ENCODE peak calls at places on chromosomes 4 and X, in six cellular contexts. M is left ventricle myocardium inferior, P is Peyer's patch, H is astrocyte, C is pancreas, B is body of pancreas. X is an unnamed sample.
A peak's percentile ranks its signal among the peaks of the same experiment; 100 is the strongest.

GRCh38 chrX:47198026-47198686 is 4.5 kb downstream of the UBA1 start:
- DNase-seq in M (no peak), P (no peak), H (peak; percentile 61), C (no peak), B (no peak), X (no peak)

GRCh38 chr4:166198041-166198440 is 325.0 kb downstream of the TLL1 start:
- DNase-seq in M (no peak), P (no peak), H (no peak), C (no peak), B (no peak), X (no peak)

GRCh38 chrX:112888916-112889315 is 48.3 kb upstream of the AMOT start:
- DNase-seq in M (no peak), P (no peak), H (no peak), C (no peak), B (no peak), X (no peak)

GRCh38 chr4:120007171-120007894 is 59.3 kb downstream of the MAD2L1 start:
- DNase-seq in M (no peak), P (no peak), H (peak; percentile 76), C (no peak), B (no peak), X (no peak)

GRCh38 chr4:74665346-74665745 is 129.0 kb downstream of the BTC start:
- DNase-seq in M (no peak), P (no peak), H (no peak), C (no peak), B (no peak), X (no peak)

GRCh38 chr4:2741626-2742025 is 14.5 kb downstream of the TNIP2 start:
- DNase-seq in M (no peak), P (no peak), H (peak; percentile 46), C (no peak), B (no peak), X (no peak)

GRCh38 chrX:150587585-150588503 is 19.4 kb downstream of the MTM1 start:
- DNase-seq in M (no peak), P (no peak), H (no peak), C (no peak), B (no peak), X (no peak)

GRCh38 chr4:115152081-115152480 is 38.7 kb upstream of the NDST4 start:
- DNase-seq in M (no peak), P (no peak), H (no peak), C (no peak), B (no peak), X (no peak)

GRCh38 chr4:23717528-23718248 is 172.2 kb downstream of the PPARGC1A start:
- DNase-seq in M (no peak), P (no peak), H (peak; percentile 16), C (no peak), B (no peak), X (no peak)

GRCh38 chrX:20479896-20480295 is 213.2 kb upstream of the RPS6KA3 start:
- DNase-seq in M (no peak), P (no peak), H (no peak), C (no peak), B (no peak), X (no peak)

GRCh38 chrX:106201502-106202178 is 33.5 kb downstream of the PWWP3B start:
- DNase-seq in M (no peak), P (no peak), H (no peak), C (no peak), B (no peak), X (no peak)

GRCh38 chr4:118381902-118382301 is 29.1 kb upstream of the PRSS12 start:
- DNase-seq in M (no peak), P (no peak), H (no peak), C (no peak), B (no peak), X (no peak)

GRCh38 chr4:68346461-68346860 is 3.4 kb downstream of the YTHDC1 start:
- DNase-seq in M (no peak), P (no peak), H (no peak), C (no peak), B (no peak), X (no peak)

GRCh38 chr4:140344621-140345020 is 28.8 kb upstream of the SCOC start:
- DNase-seq in M (no peak), P (no peak), H (peak; percentile 18), C (peak; percentile 44), B (peak; percentile 34), X (peak; percentile 55)

GRCh38 chrX:55004231-55004630 is 4.1 kb downstream of the APEX2 start:
- DNase-seq in M (no peak), P (no peak), H (no peak), C (no peak), B (no peak), X (no peak)

GRCh38 chrX:10722804-10723364 is 102.5 kb upstream of the MID1 start:
- DNase-seq in M (no peak), P (no peak), H (peak; percentile 13), C (peak; percentile 2), B (peak; percentile 59), X (no peak)
- H3K4me3 ChIP-seq in M (no peak overlapping the region), P (no peak overlapping the region), H (no peak overlapping the region), C (no peak overlapping the region), B (no peak overlapping the region), X (no peak overlapping the region)

GRCh38 chr4:130025701-130026100 is 929.7 kb downstream of the C4orf33 start:
- DNase-seq in M (no peak), P (no peak), H (no peak), C (no peak), B (no peak), X (no peak)

GRCh38 chr4:130026185-130026584 is 930.2 kb downstream of the C4orf33 start:
- DNase-seq in M (no peak), P (no peak), H (no peak), C (no peak), B (no peak), X (no peak)

GRCh38 chr4:130029442-130029841 is 933.5 kb downstream of the C4orf33 start:
- DNase-seq in M (no peak), P (no peak), H (no peak), C (no peak), B (no peak), X (no peak)

GRCh38 chr4:130031858-130032257 is 935.9 kb downstream of the C4orf33 start:
- DNase-seq in M (no peak), P (no peak), H (no peak), C (no peak), B (no peak), X (no peak)

GRCh38 chr4:130028552-130028951 is 932.6 kb downstream of the C4orf33 start:
- DNase-seq in M (no peak), P (no peak), H (no peak), C (no peak), B (no peak), X (no peak)
- TF ChIP-seq CTCF in M (no peak), P (no peak), H (no peak), C (no peak), B (no peak), X (no peak)

GRCh38 chrX:75154871-75155270 is 1.2 kb downstream of the ABCB7 start:
- DNase-seq in M (no peak), P (no peak), H (no peak), C (no peak), B (no peak), X (no peak)

GRCh38 chrX:75155830-75156525 is at the start of gene ABCB7:
- DNase-seq in M (peak; percentile 32), P (peak; percentile 63), H (peak; percentile 69), C (peak; percentile 56), B (peak; percentile 55), X (peak; percentile 28)

GRCh38 chrX:75156537-75156945 is 458 bp upstream of the ABCB7 start:
- DNase-seq in M (no peak), P (no peak), H (peak; percentile 11), C (no peak), B (no peak), X (no peak)

GRCh38 chrX:75158054-75158453 is 2.0 kb upstream of the ABCB7 start:
- DNase-seq in M (no peak), P (no peak), H (no peak), C (no peak), B (no peak), X (no peak)

DNA sequence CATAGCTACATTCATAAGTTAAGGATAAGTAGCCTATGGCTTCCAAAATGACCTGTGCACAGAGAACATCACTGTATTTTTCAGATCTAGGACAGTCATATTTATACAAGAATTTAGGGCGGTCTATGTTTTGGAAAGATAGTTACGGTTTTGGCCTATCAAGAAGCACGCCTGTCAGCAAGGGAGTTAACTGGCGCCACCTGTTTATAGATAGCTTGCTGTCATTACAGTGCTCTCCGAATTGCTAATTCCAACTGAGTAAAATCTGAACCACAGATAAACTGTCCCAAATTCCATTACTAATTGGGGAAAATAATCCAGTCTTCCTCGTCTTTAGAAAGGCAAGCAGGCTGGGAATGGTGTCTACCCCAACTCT is 641 bp downstream of the ABCB7 start:
- DNase-seq in M (no peak), P (no peak), H (no peak), C (no peak), B (no peak), X (no peak)
- H3K27me3 ChIP-seq in M (no peaks in the 10 kb centered on the region), P (no peaks in the 10 kb centered on the region), H (no peaks in the 10 kb centered on the region), C (no peaks in the 10 kb centered on the region), B (no peaks in the 10 kb centered on the region), X (no peaks in the 10 kb centered on the region)

GRCh38 chr4:37893164-37893563 is 2.3 kb downstream of the TBC1D1 start:
- DNase-seq in M (no peak), P (no peak), H (no peak), C (no peak), B (no peak), X (no peak)
- H3K4me3 ChIP-seq in M (peak overlapping the region; percentile 25), P (no peak overlapping the region), H (no peak overlapping the region), C (no peak overlapping the region), B (no peak overlapping the region), X (no peak overlapping the region)

X was measured in kidney epithelial cell.